ENCODE peak calls at places on chromosomes 3 and 15, in six cellular contexts. D is amniotic stem cell; K is naive thymus-derived CD8-positive, alpha-beta T cell; N is stimulated activated CD4-positive, alpha-beta T cell treated with anti-CD3 and anti-CD28 coated beads, Interleukin-15, amount 100 ng/mL, for 1 hour; F is iPS DF 19.7; B is T-helper 2 cell. P is an unnamed sample.

GRCh38 chr15:25728816-25729215 is 134.3 kb downstream of the ATP10A start:
- DNase-seq in D (no peak), K (no peak), N (no peak), F (no peak), B (no peak), P (no peak)

GRCh38 chr3:172052405-172052804 is 13.0 kb downstream of the FNDC3B start:
- DNase-seq in D (no peak), K (no peak), N (no peak), F (no peak), B (no peak), P (no peak)

GRCh38 chr3:111324142-111324541 is 217.9 kb upstream of the CD96 start:
- DNase-seq in D (no peak), K (no peak), N (no peak), F (no peak), B (no peak), P (peak; percentile 3)

GRCh38 chr15:68271854-68272471 is 5.6 kb upstream of the FEM1B start:
- DNase-seq in D (peak; percentile 73), K (no peak), N (no peak), F (no peak), B (no peak), P (no peak)

GRCh38 chr3:107817076-107817475 is 273.8 kb downstream of the CD47 start:
- DNase-seq in D (no peak), K (no peak), N (no peak), F (no peak), B (no peak), P (no peak)

GRCh38 chr15:23411841-23412240 is 35.2 kb downstream of the GOLGA6L2 start:
- DNase-seq in D (no peak), K (no peak), N (no peak), F (no peak), B (no peak), P (no peak)

GRCh38 chr3:66485291-66485968 is 15.4 kb downstream of the LRIG1 start:
- DNase-seq in D (no peak), K (no peak), N (no peak), F (no peak), B (no peak), P (no peak)

GRCh38 chr3:31356941-31357340 is 175.8 kb upstream of the STT3B start:
- DNase-seq in D (no peak), K (no peak), N (no peak), F (no peak), B (no peak), P (no peak)

GRCh38 chr3:12611117-12611516 is 52.8 kb downstream of the RAF1 start:
- DNase-seq in D (no peak), K (no peak), N (no peak), F (no peak), B (no peak), P (no peak)

GRCh38 chr3:176951144-176951543 is 246.1 kb downstream of the TBL1XR1 start:
- DNase-seq in D (no peak), K (no peak), N (no peak), F (no peak), B (no peak), P (no peak)

GRCh38 chr3:197718904-197719303 is 17.8 kb downstream of the RUBCN start:
- DNase-seq in D (peak; percentile 78), K (no peak), N (no peak), F (no peak), B (no peak), P (no peak)

GRCh38 chr3:106305127-106305526 is 436.3 kb upstream of the CBLB start:
- DNase-seq in D (no peak), K (no peak), N (no peak), F (no peak), B (no peak), P (no peak)

GRCh38 chr3:48464713-48465221 is 18.2 kb downstream of the ATRIP start:
- DNase-seq in D (no peak), K (no peak), N (no peak), F (no peak), B (no peak), P (no peak)

GRCh38 chr15:67174864-67175573 is 79.4 kb downstream of the AAGAB start:
- DNase-seq in D (no peak), K (no peak), N (no peak), F (no peak), B (no peak), P (no peak)

GRCh38 chr15:92049290-92050008 is 195.9 kb downstream of the SLCO3A1 start:
- DNase-seq in D (no peak), K (no peak), N (no peak), F (no peak), B (no peak), P (no peak)

GRCh38 chr3:125437631-125438435 is 62.7 kb upstream of the ZNF148 start:
- DNase-seq in D (peak; percentile 15), K (peak; percentile 62), N (peak; percentile 20), F (no peak), B (peak; percentile 18), P (peak; percentile 76)

GRCh38 chr3:127121221-127121647 is 71.7 kb upstream of the PRR23E start:
- DNase-seq in D (no peak), K (no peak), N (no peak), F (no peak), B (no peak), P (no peak)

GRCh38 chr3:108131795-108132134 is 40.9 kb upstream of the CD47 start:
- DNase-seq in D (no peak), K (no peak), N (no peak), F (no peak), B (no peak), P (no peak)

GRCh38 chr3:100399341-100400071 is 1.4 kb downstream of the TOMM70 start:
- DNase-seq in D (no peak), K (no peak), N (no peak), F (no peak), B (no peak), P (no peak)

GRCh38 chr15:68197661-68198437 is 7.3 kb downstream of the CALML4 start:
- DNase-seq in D (no peak), K (no peak), N (no peak), F (no peak), B (no peak), P (no peak)

GRCh38 chr3:71066356-71066755 is 517.2 kb downstream of the FOXP1 start:
- DNase-seq in D (no peak), K (peak; percentile 37), N (no peak), F (no peak), B (no peak), P (peak; percentile 38)

GRCh38 chr3:157479464-157480243 is 23.6 kb downstream of the VEPH1 start:
- DNase-seq in D (no peak), K (no peak), N (no peak), F (no peak), B (no peak), P (no peak)

GRCh38 chr3:184486614-184487013 is 75.0 kb upstream of the EPHB3 start:
- DNase-seq in D (no peak), K (no peak), N (no peak), F (no peak), B (no peak), P (no peak)

GRCh38 chr15:88656760-88657221 is 18.0 kb downstream of the ISG20 start:
- DNase-seq in D (no peak), K (no peak), N (no peak), F (no peak), B (no peak), P (no peak)

GRCh38 chr3:5011555-5012256 is 32.5 kb downstream of the BHLHE40 start:
- DNase-seq in D (no peak), K (no peak), N (no peak), F (no peak), B (no peak), P (no peak)

GRCh38 chr15:49712846-49713450 is 92.1 kb downstream of the DTWD1 start:
- DNase-seq in D (no peak), K (no peak), N (no peak), F (no peak), B (no peak), P (no peak)

GRCh38 chr15:56244237-56244810 is 645 bp upstream of the RFX7 start:
- DNase-seq in D (peak; percentile 46), K (peak; percentile 21), N (no peak), F (peak; percentile 91), B (no peak), P (no peak)

GRCh38 chr3:14322667-14323295 is 79.6 kb upstream of the SLC6A6 start:
- DNase-seq in D (no peak), K (no peak), N (no peak), F (no peak), B (no peak), P (no peak)

GRCh38 chr3:131361464-131362421 is 19.8 kb upstream of the NUDT16 start:
- DNase-seq in D (no peak), K (no peak), N (no peak), F (peak; percentile 94), B (no peak), P (no peak)

GRCh38 chr3:134666466-134666865 is 15.6 kb upstream of the KY start:
- DNase-seq in D (no peak), K (no peak), N (no peak), F (no peak), B (no peak), P (no peak)

GRCh38 chr15:75751116-75751875 is 38.6 kb upstream of the CSPG4 start:
- DNase-seq in D (no peak), K (no peak), N (no peak), F (no peak), B (no peak), P (no peak)

GRCh38 chr3:134373942-134374790 is at the start of gene AMOTL2:
- DNase-seq in D (peak; percentile 89), K (no peak), N (no peak), F (peak; percentile 87), B (no peak), P (no peak)

GRCh38 chr15:88745696-88746095 is 57.5 kb upstream of the ACAN start:
- DNase-seq in D (no peak), K (no peak), N (no peak), F (no peak), B (no peak), P (no peak)

GRCh38 chr3:42589382-42590109 is 1.1 kb upstream of the SS18L2 start:
- DNase-seq in D (no peak), K (no peak), N (no peak), F (no peak), B (no peak), P (no peak)